ENCODE peak calls at places on chromosomes 12 and 14, in eight cellular contexts. Z is IMR-90, M is HCT116, P is DND-41, F is mammary epithelial cell, V is HepG2, W is H9, D is GM23338. U is an unnamed sample.
A peak's percentile ranks its signal among the peaks of the same experiment; 100 is the strongest.

GRCh38 chr12:77553976-77554619 is 276.6 kb upstream of the NAV3 start:
- DNase-seq in Z (no peak), M (no peak), P (no peak), F (no peak), V (no peak), W (no peak), D (no peak), U (no peak)

GRCh38 chr12:49413010-49413409 is 45.7 kb downstream of the SPATS2 start:
- DNase-seq in Z (peak; percentile 42), M (no peak), P (no peak), F (peak; percentile 32), V (no peak), W (no peak), D (no peak), U (no peak)

GRCh38 chr14:61564623-61565091 is 130.7 kb upstream of the HIF1A start:
- DNase-seq in Z (peak; percentile 97), M (peak; percentile 76), P (no peak), F (peak; percentile 96), V (peak; percentile 44), W (no peak), D (peak; percentile 17), U (no peak)

GRCh38 chr14:53865716-53866115 is 90.9 kb downstream of the BMP4 start:
- DNase-seq in Z (no peak), M (no peak), P (no peak), F (no peak), V (no peak), W (no peak), D (no peak), U (no peak)

GRCh38 chr12:100365411-100365810 is 8.5 kb downstream of the SLC17A8 start:
- DNase-seq in Z (no peak), M (no peak), P (no peak), F (no peak), V (no peak), W (no peak), D (no peak), U (no peak)

GRCh38 chr12:99985129-99985570 is 414 bp upstream of the ANKS1B start:
- DNase-seq in Z (no peak), M (no peak), P (no peak), F (peak; percentile 30), V (no peak), W (no peak), D (no peak), U (peak; percentile 57)

GRCh38 chr12:92226036-92226661 is 80.5 kb upstream of the BTG1 start:
- DNase-seq in Z (peak; percentile 28), M (no peak), P (no peak), F (no peak), V (no peak), W (no peak), D (no peak), U (no peak)

GRCh38 chr14:103518416-103519042 is 4.1 kb downstream of the CKB start:
- DNase-seq in Z (peak; percentile 29), M (no peak), P (peak; percentile 63), F (peak; percentile 30), V (peak; percentile 51), W (peak; percentile 84), D (peak; percentile 91), U (peak; percentile 84)

GRCh38 chr12:65779091-65779642 is 45.1 kb upstream of the HMGA2 start:
- DNase-seq in Z (peak; percentile 61), M (peak; percentile 54), P (no peak), F (peak; percentile 45), V (no peak), W (no peak), D (peak; percentile 88), U (no peak)

GRCh38 chr14:100890451-100890850 is 13.1 kb downstream of the RTL1 start:
- DNase-seq in Z (no peak), M (no peak), P (no peak), F (no peak), V (no peak), W (no peak), D (no peak), U (no peak)

GRCh38 chr12:64258576-64258975 is 36.5 kb upstream of the KICS2 start:
- DNase-seq in Z (peak; percentile 16), M (no peak), P (no peak), F (no peak), V (no peak), W (no peak), D (peak; percentile 20), U (no peak)

GRCh38 chr12:12720637-12721250 is 3.6 kb downstream of the CDKN1B start:
- DNase-seq in Z (no peak), M (no peak), P (peak; percentile 44), F (peak; percentile 41), V (no peak), W (no peak), D (no peak), U (no peak)

GRCh38 chr14:67940894-67941455 is 121.4 kb downstream of the RAD51B start:
- DNase-seq in Z (peak; percentile 83), M (no peak), P (no peak), F (peak; percentile 57), V (no peak), W (no peak), D (peak; percentile 9), U (no peak)

GRCh38 chr12:53428741-53429140 is 5.1 kb downstream of the AMHR2 start:
- DNase-seq in Z (no peak), M (no peak), P (no peak), F (no peak), V (no peak), W (no peak), D (no peak), U (no peak)

GRCh38 chr14:84965279-84965678 is 564.7 kb upstream of the FLRT2 start:
- DNase-seq in Z (no peak), M (no peak), P (no peak), F (no peak), V (no peak), W (no peak), D (no peak), U (no peak)

GRCh38 chr14:84963518-84963917 is 566.4 kb upstream of the FLRT2 start:
- DNase-seq in Z (no peak), M (no peak), P (no peak), F (no peak), V (no peak), W (no peak), D (no peak), U (no peak)

GRCh38 chr14:84959796-84960515 is 570.0 kb upstream of the FLRT2 start:
- DNase-seq in Z (no peak), M (no peak), P (no peak), F (no peak), V (no peak), W (no peak), D (peak; percentile 39), U (no peak)

DNA sequence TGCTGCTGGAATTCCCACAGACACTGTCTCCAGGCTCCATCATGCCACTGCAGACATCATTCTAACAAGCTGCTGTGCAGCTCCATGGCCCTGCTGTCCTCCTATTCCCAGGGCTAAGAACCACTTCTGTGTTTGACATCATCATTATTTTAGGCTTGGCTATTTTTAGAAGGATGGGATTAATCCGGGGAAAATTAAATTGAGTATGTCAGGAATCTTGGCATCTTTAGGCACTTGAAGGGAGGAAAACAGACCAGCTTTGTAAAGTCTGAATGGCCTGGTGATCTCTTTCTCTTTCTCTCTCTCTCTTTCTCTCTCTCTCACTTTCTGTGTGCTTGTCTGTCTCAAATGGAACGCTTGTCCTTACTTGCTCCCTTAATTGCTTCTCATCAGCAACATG is 568.3 kb upstream of the FLRT2 start:
- DNase-seq in Z (no peak), M (no peak), P (no peak), F (no peak), V (no peak), W (no peak), D (no peak), U (no peak)
- H3K27ac ChIP-seq in Z (no peak overlapping the region), M (no peak overlapping the region), P (no peak overlapping the region), F (no peak overlapping the region), V (no peak overlapping the region), W (no peak overlapping the region), D (no peak overlapping the region), U (no peak overlapping the region)

GRCh38 chr14:69263364-69263763 is 3.4 kb downstream of the GALNT16 start:
- DNase-seq in Z (peak; percentile 93), M (no peak), P (no peak), F (peak; percentile 44), V (no peak), W (no peak), D (no peak), U (peak; percentile 63)
- H2AFZ ChIP-seq in Z (no peak overlapping the region), M (no peak overlapping the region), P (no peak overlapping the region), F (no peak overlapping the region), V (no peak overlapping the region), W (no peak overlapping the region), D (no peak overlapping the region), U (no peak overlapping the region)

DNA sequence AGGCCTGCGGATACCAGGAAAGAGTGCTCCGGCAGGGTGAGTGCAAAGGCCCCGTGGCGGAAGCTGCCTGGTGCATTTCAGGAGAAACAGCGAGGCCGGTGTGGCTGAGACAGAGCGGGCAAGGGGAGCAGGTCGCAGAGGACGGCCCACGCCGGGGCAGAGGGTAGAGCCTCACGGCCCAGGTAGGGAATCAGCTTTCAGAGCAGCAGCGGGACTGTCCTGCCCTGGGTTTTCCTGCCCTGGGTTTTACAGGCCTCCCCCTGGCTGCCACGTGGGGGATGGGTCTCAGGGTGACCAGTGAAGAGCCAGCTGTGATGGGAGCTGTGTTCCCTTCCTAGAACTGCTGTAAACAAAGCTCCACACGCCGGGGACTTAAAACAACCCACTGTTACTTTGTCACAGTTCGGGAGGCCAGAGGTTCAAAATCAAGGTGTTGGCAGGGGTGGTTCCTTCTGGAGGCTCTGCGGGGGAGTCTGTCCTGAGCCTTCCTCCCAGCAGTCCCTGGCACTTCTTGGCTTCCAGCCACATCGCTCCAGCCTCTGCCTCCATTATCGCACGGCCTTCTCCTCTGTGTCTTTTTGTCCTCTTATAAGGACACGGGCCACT is 10.4 kb downstream of the NCOR2 start:
- DNase-seq in Z (no peak), M (no peak), P (no peak), F (no peak), V (no peak), W (no peak), D (no peak), U (no peak)
- H3K27ac ChIP-seq in Z (peak overlapping the region; percentile 1), M (no peak overlapping the region), P (no peak overlapping the region), F (no peak overlapping the region), V (no peak overlapping the region), W (no peak overlapping the region), D (peak overlapping the region; percentile 66), U (no peak overlapping the region)

GRCh38 chr12:121875582-121875981 is 13.0 kb upstream of the PSMD9 start:
- DNase-seq in Z (no peak), M (no peak), P (no peak), F (no peak), V (no peak), W (no peak), D (no peak), U (no peak)

GRCh38 chr12:121871501-121871900 is 12.8 kb upstream of the HPD start:
- DNase-seq in Z (no peak), M (no peak), P (no peak), F (no peak), V (no peak), W (no peak), D (no peak), U (no peak)

DNA sequence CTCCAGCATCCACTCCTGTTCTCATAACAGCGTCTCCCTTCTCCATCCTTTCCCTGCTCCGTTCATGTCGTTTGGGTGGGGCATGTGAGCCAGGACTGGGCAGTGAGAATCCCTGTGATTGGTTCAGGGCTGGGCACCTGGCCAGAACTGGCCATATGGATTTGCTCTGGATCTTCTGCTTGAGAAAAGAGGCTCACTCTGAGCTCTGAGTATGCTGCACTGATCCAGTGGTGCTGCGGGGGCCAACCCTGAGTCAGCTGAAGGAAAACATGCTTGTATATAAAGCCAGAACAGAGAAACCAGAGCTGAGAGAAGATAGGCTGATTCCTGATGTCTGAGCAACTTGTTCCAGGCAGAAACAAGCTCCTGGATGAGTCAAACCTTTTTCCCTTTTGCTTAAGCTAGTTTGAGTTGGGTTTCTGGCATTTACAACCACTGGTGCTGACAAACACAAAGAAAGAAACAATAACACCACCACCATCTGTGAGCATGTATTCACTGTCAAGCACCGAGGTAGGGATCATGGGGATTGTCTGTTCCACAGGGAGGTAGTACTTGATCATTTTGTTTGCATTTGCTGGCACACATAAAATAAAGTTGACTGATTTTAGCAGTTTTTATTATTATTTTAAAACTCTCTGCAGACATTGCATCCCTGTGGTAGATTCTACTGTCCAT is 14.0 kb upstream of the HPD start:
- DNase-seq in Z (peak; percentile 99), M (no peak), P (no peak), F (peak; percentile 91), V (no peak), W (no peak), D (no peak), U (no peak)
- H2AFZ ChIP-seq in Z (peak overlapping the region; percentile 73), M (no peak overlapping the region), P (no peak overlapping the region), F (peak overlapping the region; percentile 58), V (no peak overlapping the region), W (peak overlapping the region; percentile 22), D (peak overlapping the region; percentile 5), U (no peak overlapping the region)